ENCODE peak calls at places on chromosomes 6 and 20, in four cellular contexts. One of them, this sample, is unnamed.

GRCh38 chr20:64079273-64080012 is at the start of gene RGS19:
- DNase-seq in psoas muscle: peak; percentile 81
- DNase-seq in HFF-Myc: no peak
- DNase-seq in Peyer's patch: peak; percentile 94
- DNase-seq in this sample: peak; percentile 84

GRCh38 chr6:143745160-143746133 is 67.7 kb downstream of the PHACTR2 start:
- DNase-seq in psoas muscle: no peak
- DNase-seq in HFF-Myc: no peak
- DNase-seq in Peyer's patch: no peak
- DNase-seq in this sample: no peak

GRCh38 chr20:34703573-34704176 is 469 bp upstream of the TP53INP2 start:
- DNase-seq in psoas muscle: no peak
- DNase-seq in HFF-Myc: no peak
- DNase-seq in Peyer's patch: peak; percentile 63
- DNase-seq in this sample: no peak

GRCh38 chr6:170159040-170159965 is 131.6 kb downstream of the DLL1 start:
- DNase-seq in psoas muscle: no peak
- DNase-seq in Peyer's patch: no peak
- DNase-seq in HFF-Myc: no peak
- DNase-seq in this sample: no peak

GRCh38 chr6:144158133-144158532 is 7.8 kb downstream of the STX11 start:
- DNase-seq in HFF-Myc: no peak
- DNase-seq in Peyer's patch: no peak
- DNase-seq in psoas muscle: peak; percentile 33
- DNase-seq in this sample: peak; percentile 47

GRCh38 chr20:47785321-47785899 is at the start of gene SULF2:
- DNase-seq in Peyer's patch: peak; percentile 58
- DNase-seq in psoas muscle: peak; percentile 47
- DNase-seq in HFF-Myc: no peak
- DNase-seq in this sample: peak; percentile 46

GRCh38 chr6:52104979-52105378 is 17.6 kb upstream of the PKHD1 start:
- DNase-seq in HFF-Myc: no peak
- DNase-seq in psoas muscle: no peak
- DNase-seq in Peyer's patch: no peak
- DNase-seq in this sample: no peak

GRCh38 chr6:16004934-16005673 is 123.8 kb upstream of the MYLIP start:
- DNase-seq in Peyer's patch: no peak
- DNase-seq in psoas muscle: no peak
- DNase-seq in HFF-Myc: no peak
- DNase-seq in this sample: no peak

GRCh38 chr6:52352239-52353008 is 9.5 kb upstream of the PAQR8 start:
- DNase-seq in HFF-Myc: peak; percentile 98
- DNase-seq in Peyer's patch: no peak
- DNase-seq in psoas muscle: no peak
- DNase-seq in this sample: no peak

GRCh38 chr20:59783020-59784010 is 150.1 kb downstream of the SYCP2 start:
- DNase-seq in HFF-Myc: peak; percentile 3
- DNase-seq in psoas muscle: peak; percentile 35
- DNase-seq in Peyer's patch: peak; percentile 79
- DNase-seq in this sample: peak; percentile 52

GRCh38 chr20:62220666-62221568 is 839 bp upstream of the HRH3 start:
- DNase-seq in Peyer's patch: no peak
- DNase-seq in psoas muscle: no peak
- DNase-seq in HFF-Myc: no peak
- DNase-seq in this sample: no peak

GRCh38 chr6:162249907-162250642 is 477.5 kb downstream of the PRKN start:
- DNase-seq in psoas muscle: no peak
- DNase-seq in Peyer's patch: no peak
- DNase-seq in HFF-Myc: no peak
- DNase-seq in this sample: no peak

GRCh38 chr6:47854996-47855395 is 73.2 kb downstream of the OPN5 start:
- DNase-seq in HFF-Myc: no peak
- DNase-seq in Peyer's patch: no peak
- DNase-seq in psoas muscle: no peak
- DNase-seq in this sample: no peak

GRCh38 chr20:4195499-4195898 is 180.1 kb upstream of the RNF24 start:
- DNase-seq in Peyer's patch: no peak
- DNase-seq in psoas muscle: no peak
- DNase-seq in HFF-Myc: no peak
- DNase-seq in this sample: no peak

GRCh38 chr6:68876792-68877493 is 241.9 kb downstream of the ADGRB3 start:
- DNase-seq in psoas muscle: no peak
- DNase-seq in HFF-Myc: no peak
- DNase-seq in Peyer's patch: no peak
- DNase-seq in this sample: no peak

GRCh38 chr6:157221049-157221816 is 102.1 kb downstream of the TMEM242 start:
- DNase-seq in HFF-Myc: no peak
- DNase-seq in Peyer's patch: peak; percentile 93
- DNase-seq in psoas muscle: peak; percentile 83
- DNase-seq in this sample: peak; percentile 84

GRCh38 chr6:156865019-156865629 is 87.9 kb downstream of the ARID1B start:
- DNase-seq in psoas muscle: no peak
- DNase-seq in HFF-Myc: no peak
- DNase-seq in Peyer's patch: no peak
- DNase-seq in this sample: no peak

GRCh38 chr6:89961481-89961880 is 67.2 kb downstream of the GJA10 start:
- DNase-seq in HFF-Myc: no peak
- DNase-seq in Peyer's patch: no peak
- DNase-seq in psoas muscle: no peak
- DNase-seq in this sample: no peak

GRCh38 chr6:158653577-158654354 is 3.9 kb downstream of the SYTL3 start:
- DNase-seq in Peyer's patch: peak; percentile 94
- DNase-seq in HFF-Myc: no peak
- DNase-seq in psoas muscle: no peak
- DNase-seq in this sample: no peak

GRCh38 chr6:31727717-31728671 is 1.1 kb downstream of the DDAH2 start:
- DNase-seq in HFF-Myc: no peak
- DNase-seq in Peyer's patch: no peak
- DNase-seq in psoas muscle: no peak
- DNase-seq in this sample: no peak

GRCh38 chr6:64034840-64035656 is 399.4 kb downstream of the PHF3 start:
- DNase-seq in HFF-Myc: no peak
- DNase-seq in psoas muscle: no peak
- DNase-seq in Peyer's patch: no peak
- DNase-seq in this sample: no peak

GRCh38 chr20:62890444-62890843 is 28.8 kb upstream of the TCFL5 start:
- DNase-seq in HFF-Myc: no peak
- DNase-seq in Peyer's patch: no peak
- DNase-seq in psoas muscle: no peak
- DNase-seq in this sample: no peak

GRCh38 chr6:137494281-137494966 is at the start of gene OLIG3:
- DNase-seq in Peyer's patch: no peak
- DNase-seq in psoas muscle: no peak
- DNase-seq in HFF-Myc: no peak
- DNase-seq in this sample: no peak

GRCh38 chr20:56579261-56579660 is 46.2 kb downstream of the FAM209B start:
- DNase-seq in HFF-Myc: no peak
- DNase-seq in Peyer's patch: no peak
- DNase-seq in psoas muscle: no peak
- DNase-seq in this sample: no peak

DNA sequence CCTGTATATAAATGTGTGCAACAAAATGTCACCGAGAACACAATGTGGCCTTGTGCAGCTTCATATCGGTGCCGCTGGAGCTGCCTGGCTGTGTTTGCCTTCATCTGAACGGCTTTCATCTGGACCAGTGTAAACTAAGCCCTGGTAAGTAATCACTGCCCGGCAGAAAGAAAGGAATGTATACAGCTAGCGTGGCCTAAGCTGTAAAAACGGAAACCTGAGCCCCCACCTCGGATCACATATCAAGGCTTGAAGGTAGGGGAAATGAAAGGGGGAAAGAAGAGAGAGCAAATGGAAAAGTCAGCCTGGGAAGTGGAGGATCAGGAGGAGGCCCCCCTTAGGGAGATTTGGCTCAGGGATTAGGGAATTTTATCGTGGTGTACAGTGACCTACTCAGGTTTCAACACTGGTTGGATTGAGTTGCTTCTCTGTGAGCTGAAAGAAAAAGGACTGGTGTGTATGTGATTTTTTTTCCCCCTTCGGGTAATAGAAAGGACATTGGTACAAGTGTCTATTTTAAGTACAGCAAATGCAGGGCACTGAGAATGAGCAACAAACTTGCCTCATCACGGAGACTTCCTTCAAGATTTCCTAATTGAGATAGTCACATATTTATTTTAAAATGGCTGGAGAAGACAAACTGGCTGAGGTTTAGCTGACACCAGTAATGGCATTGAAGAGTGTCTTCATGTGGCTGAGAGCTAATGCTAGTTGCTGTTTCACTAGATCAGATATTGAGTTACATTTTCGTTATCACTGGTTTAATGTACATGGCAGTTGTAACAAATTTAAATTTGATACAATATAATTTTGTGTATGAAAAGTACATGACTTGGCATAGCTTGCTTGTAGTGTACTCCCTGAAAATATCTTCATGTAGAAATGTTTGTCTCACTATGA is 3.5 kb downstream of the SOBP start:
- DNase-seq in Peyer's patch: no peak
- DNase-seq in psoas muscle: peak; percentile 28
- DNase-seq in HFF-Myc: peak; percentile 14
- DNase-seq in this sample: no peak
- H3K4me3 ChIP-seq in Peyer's patch: peak overlapping the region; percentile 75
- H3K4me3 ChIP-seq in psoas muscle: peak overlapping the region; percentile 77
- H3K4me3 ChIP-seq in HFF-Myc: peak overlapping the region; percentile 24
- H3K4me3 ChIP-seq in this sample: peak overlapping the region; percentile 93

GRCh38 chr6:127483399-127484055 is 24.3 kb upstream of the KIAA0408 start:
- DNase-seq in psoas muscle: no peak
- DNase-seq in Peyer's patch: no peak
- DNase-seq in HFF-Myc: no peak
- DNase-seq in this sample: no peak
- H3K4me3 ChIP-seq in psoas muscle: peak overlapping the region; percentile 26
- H3K4me3 ChIP-seq in Peyer's patch: no peak overlapping the region
- H3K4me3 ChIP-seq in HFF-Myc: no peak overlapping the region
- H3K4me3 ChIP-seq in this sample: no peak overlapping the region

GRCh38 chr20:51525241-51526104 is 17.0 kb downstream of the NFATC2 start:
- DNase-seq in HFF-Myc: no peak
- DNase-seq in Peyer's patch: peak; percentile 66
- DNase-seq in psoas muscle: no peak
- DNase-seq in this sample: no peak

GRCh38 chr20:51528263-51529026 is 14.1 kb downstream of the NFATC2 start:
- DNase-seq in HFF-Myc: no peak
- DNase-seq in Peyer's patch: no peak
- DNase-seq in psoas muscle: no peak
- DNase-seq in this sample: no peak

GRCh38 chr20:51526754-51527153 is 15.8 kb downstream of the NFATC2 start:
- DNase-seq in HFF-Myc: no peak
- DNase-seq in psoas muscle: no peak
- DNase-seq in Peyer's patch: no peak
- DNase-seq in this sample: no peak

GRCh38 chr20:51523276-51524013 is 19.1 kb downstream of the NFATC2 start:
- DNase-seq in HFF-Myc: no peak
- DNase-seq in Peyer's patch: no peak
- DNase-seq in psoas muscle: no peak
- DNase-seq in this sample: no peak

GRCh38 chr20:51526105-51526470 is 16.4 kb downstream of the NFATC2 start:
- DNase-seq in HFF-Myc: no peak
- DNase-seq in psoas muscle: no peak
- DNase-seq in Peyer's patch: no peak
- DNase-seq in this sample: no peak
- H3K4me3 ChIP-seq in HFF-Myc: no peak overlapping the region
- H3K4me3 ChIP-seq in psoas muscle: peak overlapping the region; percentile 30
- H3K4me3 ChIP-seq in Peyer's patch: no peak overlapping the region
- H3K4me3 ChIP-seq in this sample: peak overlapping the region; percentile 32

GRCh38 chr6:138544521-138544920 is 45.2 kb upstream of the NHSL1 start:
- DNase-seq in psoas muscle: no peak
- DNase-seq in HFF-Myc: no peak
- DNase-seq in Peyer's patch: no peak
- DNase-seq in this sample: no peak

GRCh38 chr6:138540468-138540867 is 41.2 kb upstream of the NHSL1 start:
- DNase-seq in Peyer's patch: no peak
- DNase-seq in HFF-Myc: no peak
- DNase-seq in psoas muscle: no peak
- DNase-seq in this sample: no peak

GRCh38 chr6:138539882-138540281 is 40.6 kb upstream of the NHSL1 start:
- DNase-seq in psoas muscle: no peak
- DNase-seq in HFF-Myc: no peak
- DNase-seq in Peyer's patch: no peak
- DNase-seq in this sample: no peak

GRCh38 chr6:138543648-138544047 is 44.4 kb upstream of the NHSL1 start:
- DNase-seq in psoas muscle: no peak
- DNase-seq in Peyer's patch: no peak
- DNase-seq in HFF-Myc: no peak
- DNase-seq in this sample: no peak

DNA sequence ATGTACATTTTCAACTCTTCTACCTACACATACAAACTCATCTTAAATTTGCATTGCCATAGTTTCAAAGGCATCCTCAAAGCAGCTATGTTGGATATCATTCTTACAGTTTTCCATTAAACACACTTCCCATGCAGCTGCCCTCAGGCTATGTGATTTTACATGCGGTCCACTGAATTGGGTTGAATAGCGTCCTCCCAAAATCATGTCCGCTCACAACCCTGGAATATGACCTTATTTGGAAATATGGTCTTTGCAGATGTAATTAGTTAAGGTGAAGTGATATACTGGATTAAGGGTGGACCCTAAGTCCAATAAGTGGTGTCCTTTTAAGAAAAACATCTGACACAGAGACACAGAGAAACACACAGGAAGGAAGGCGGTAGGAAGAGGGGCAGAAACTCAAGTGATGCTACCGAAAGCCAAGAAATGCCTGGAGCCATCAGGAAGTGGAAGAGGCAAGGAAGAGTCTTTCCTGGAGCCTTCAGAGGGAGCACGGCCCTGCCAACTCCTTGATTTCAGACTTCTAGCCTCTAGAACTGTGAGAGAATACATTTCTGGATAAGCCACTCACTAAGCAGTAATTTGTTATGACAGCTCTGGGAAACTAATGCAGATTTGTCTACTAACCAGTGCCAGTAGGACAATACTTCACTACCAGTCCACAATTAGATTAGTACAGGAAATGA is 42.6 kb upstream of the NHSL1 start:
- DNase-seq in psoas muscle: no peak
- DNase-seq in HFF-Myc: no peak
- DNase-seq in Peyer's patch: no peak
- DNase-seq in this sample: no peak
- H3K4me3 ChIP-seq in psoas muscle: no peak overlapping the region
- H3K4me3 ChIP-seq in HFF-Myc: no peak overlapping the region
- H3K4me3 ChIP-seq in Peyer's patch: no peak overlapping the region
- H3K4me3 ChIP-seq in this sample: peak overlapping the region; percentile 65

GRCh38 chr6:2790588-2790987 is 25.4 kb downstream of the WRNIP1 start:
- DNase-seq in psoas muscle: no peak
- DNase-seq in Peyer's patch: no peak
- DNase-seq in HFF-Myc: no peak
- DNase-seq in this sample: no peak
- H3K4me3 ChIP-seq in psoas muscle: peak overlapping the region; percentile 55
- H3K4me3 ChIP-seq in Peyer's patch: no peak overlapping the region
- H3K4me3 ChIP-seq in HFF-Myc: no peak overlapping the region
- H3K4me3 ChIP-seq in this sample: no peak overlapping the region

GRCh38 chr6:61886608-61887259 is 399.3 kb downstream of the KHDRBS2 start:
- DNase-seq in Peyer's patch: no peak
- DNase-seq in psoas muscle: no peak
- DNase-seq in HFF-Myc: no peak
- DNase-seq in this sample: no peak
- H3K4me3 ChIP-seq in Peyer's patch: no peak overlapping the region
- H3K4me3 ChIP-seq in psoas muscle: no peak overlapping the region
- H3K4me3 ChIP-seq in HFF-Myc: no peak overlapping the region
- H3K4me3 ChIP-seq in this sample: no peak overlapping the region